ENCODE peak calls at places on chromosomes 2 and 18, in five cellular contexts. V is MM.1S, C is stomach, E is dorsolateral prefrontal cortex, Y is left ventricle myocardium inferior. J is an unnamed sample.

GRCh38 chr2:95270541-95271081 is 3.6 kb upstream of the PROM2 start:
- DNase-seq in Y (no peak), C (peak; percentile 21), E (peak; percentile 2), V (no peak), J (no peak)

GRCh38 chr2:102436284-102436683 is 13.3 kb downstream of the IL18RAP start:
- DNase-seq in E (no peak), Y (no peak), V (no peak), C (no peak), J (no peak)

GRCh38 chr2:176156301-176156958 is 677 bp upstream of the HOXD3 start:
- DNase-seq in V (no peak), Y (no peak), E (no peak), C (no peak), J (no peak)

GRCh38 chr2:145006957-145007672 is 487.2 kb upstream of the ZEB2 start:
- DNase-seq in C (no peak), E (no peak), V (no peak), Y (peak; percentile 56), J (no peak)

GRCh38 chr2:240506406-240507059 is 51.3 kb downstream of the ANKMY1 start:
- DNase-seq in E (no peak), Y (no peak), V (no peak), C (peak; percentile 21), J (no peak)

GRCh38 chr2:119481501-119482455 is 42.5 kb downstream of the SCTR start:
- DNase-seq in V (no peak), E (no peak), C (no peak), Y (no peak), J (no peak)

GRCh38 chr18:36187826-36188721 is 777 bp downstream of the MOCOS start:
- DNase-seq in C (peak; percentile 30), Y (peak; percentile 16), E (no peak), V (no peak), J (peak; percentile 70)

GRCh38 chr2:215499330-215499729 is 63.5 kb upstream of the FN1 start:
- DNase-seq in Y (no peak), C (no peak), V (no peak), E (no peak), J (no peak)

GRCh38 chr18:76685860-76686259 is 136.5 kb upstream of the ZNF236 start:
- DNase-seq in E (no peak), C (no peak), Y (no peak), V (no peak), J (no peak)

GRCh38 chr2:203688798-203689197 is 17.6 kb upstream of the CD28 start:
- DNase-seq in E (no peak), Y (peak; percentile 75), C (no peak), V (peak; percentile 81), J (no peak)

GRCh38 chr2:160952462-160952861 is 207.8 kb upstream of the TANK start:
- DNase-seq in E (no peak), Y (peak; percentile 51), C (no peak), V (no peak), J (no peak)

GRCh38 chr2:45913539-45913938 is 262.1 kb downstream of the PRKCE start:
- DNase-seq in Y (no peak), C (no peak), E (no peak), V (no peak), J (no peak)

GRCh38 chr2:28683100-28683706 is 68.4 kb upstream of the PPP1CB start:
- DNase-seq in Y (peak; percentile 89), E (no peak), V (no peak), C (peak; percentile 83), J (peak; percentile 71)

GRCh38 chr18:62106271-62106670 is 80.6 kb downstream of the PIGN start:
- DNase-seq in V (no peak), E (no peak), Y (no peak), C (no peak), J (no peak)

GRCh38 chr2:123073371-123073770 is 951.7 kb upstream of the CNTNAP5 start:
- DNase-seq in E (no peak), V (no peak), Y (no peak), C (no peak), J (no peak)

GRCh38 chr2:67213270-67213670 is 183.9 kb upstream of the ETAA1 start:
- DNase-seq in E (no peak), C (no peak), V (no peak), Y (no peak), J (peak; percentile 57)

GRCh38 chr2:231640646-231641111 is 48.0 kb downstream of the TEX44 start:
- DNase-seq in V (no peak), E (no peak), C (peak; percentile 57), Y (peak; percentile 51), J (no peak)

GRCh38 chr2:160270571-160271113 is 70.6 kb upstream of the ITGB6 start:
- DNase-seq in V (no peak), Y (no peak), C (peak; percentile 31), E (no peak), J (no peak)

GRCh38 chr2:182240862-182241371 is 185.9 kb downstream of the PDE1A start:
- DNase-seq in Y (no peak), V (peak; percentile 86), E (peak; percentile 31), C (peak; percentile 51), J (peak; percentile 32)

GRCh38 chr18:79947881-79948610 is 3.4 kb downstream of the SLC66A2 start:
- DNase-seq in C (peak; percentile 14), V (no peak), E (no peak), Y (no peak), J (no peak)

GRCh38 chr2:60880988-60881932 is at the start of gene REL:
- DNase-seq in E (peak; percentile 93), C (peak; percentile 94), Y (peak; percentile 93), V (peak; percentile 90), J (peak; percentile 96)
- TF ChIP-seq CTCF in E (peak; percentile 4), C (no peak), Y (peak; percentile 35), V (peak; percentile 22), J (no peak)

DNA sequence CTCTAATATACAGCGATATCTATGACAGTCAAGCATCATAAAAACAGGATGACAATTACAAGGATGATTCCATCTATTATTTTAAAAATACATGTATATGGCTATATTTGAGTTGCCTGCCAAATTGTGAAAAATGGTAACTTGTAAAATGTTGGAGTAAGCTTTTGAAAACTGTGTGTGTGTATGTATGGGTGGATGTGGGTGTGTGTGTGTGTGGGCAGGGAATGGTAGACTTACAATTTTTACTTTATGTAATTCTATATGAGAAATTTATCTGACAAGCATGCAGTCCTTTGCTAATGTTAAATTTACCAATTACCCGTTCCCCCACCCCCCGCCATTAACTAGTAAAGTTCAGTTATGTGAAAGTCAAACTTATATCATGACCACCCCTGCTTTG is 14.0 kb downstream of the EPHA4 start:
- DNase-seq in V (no peak), E (no peak), C (no peak), Y (no peak), J (no peak)
- H3K4me3 ChIP-seq in V (no peak overlapping the region), E (no peak overlapping the region), C (no peak overlapping the region), Y (no peak overlapping the region), J (no peak overlapping the region)

GRCh38 chr2:3655871-3656761 is 1.9 kb upstream of the ALLC start:
- DNase-seq in Y (no peak), C (no peak), E (no peak), V (no peak), J (no peak)
- TF ChIP-seq CTCF in Y (no peak), C (no peak), E (no peak), V (no peak), J (no peak)

GRCh38 chr2:152037711-152038110 is 61.1 kb downstream of the CACNB4 start:
- DNase-seq in E (no peak), Y (peak; percentile 68), V (no peak), C (no peak), J (no peak)

GRCh38 chr2:152036611-152037469 is 62.0 kb downstream of the CACNB4 start:
- DNase-seq in V (peak; percentile 64), Y (peak; percentile 41), C (peak; percentile 75), E (peak; percentile 70), J (peak; percentile 62)

GRCh38 chr2:152042636-152043615 is 55.9 kb downstream of the CACNB4 start:
- DNase-seq in Y (no peak), E (no peak), C (no peak), V (no peak), J (no peak)

GRCh38 chr2:152034257-152034801 is 64.5 kb downstream of the CACNB4 start:
- DNase-seq in E (no peak), C (no peak), V (no peak), Y (no peak), J (no peak)

DNA sequence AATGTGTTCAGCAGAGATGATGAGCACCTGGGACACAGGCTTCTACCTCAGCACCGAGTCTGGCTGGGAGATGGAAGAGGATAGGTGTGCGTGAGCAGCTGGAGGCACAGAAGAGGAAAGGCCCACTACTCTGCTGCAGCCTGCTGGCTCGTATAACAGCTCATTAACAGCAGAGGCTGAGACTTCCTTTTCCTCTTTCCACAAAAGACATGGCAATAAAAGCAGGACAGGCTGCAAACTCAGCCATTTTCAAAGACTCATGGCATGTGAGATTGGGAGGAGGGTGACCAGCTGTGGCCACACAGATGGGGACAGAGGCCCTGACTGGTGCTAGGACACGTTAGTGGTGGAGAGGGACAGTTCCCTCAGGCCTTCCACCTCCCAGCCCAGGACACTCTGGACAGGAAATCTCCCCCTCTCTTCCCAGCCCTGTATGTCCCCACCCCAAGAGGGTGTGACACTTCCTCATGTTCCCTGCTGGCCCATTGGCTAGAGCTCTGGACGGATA is 60.3 kb downstream of the CACNB4 start:
- DNase-seq in C (no peak), E (no peak), V (no peak), Y (peak; percentile 37), J (no peak)
- H3K4me3 ChIP-seq in C (no peak overlapping the region), E (no peak overlapping the region), V (no peak overlapping the region), Y (no peak overlapping the region), J (no peak overlapping the region)

J was measured in pancreas.